ENCODE peak calls at places on chromosome 12, in nine cellular contexts. R is A549; A is mucosa of descending colon; N is Panc1; L is CD4-positive, alpha-beta T cell; C is tibial nerve; Q is CD8-positive, alpha-beta T cell; M is astrocyte; E is adipocyte. K is an unnamed sample. For H3K9me3, the result is how much of the 10 kb centered on the place peaks cover.

GRCh38 chr12:88391556-88391955 is 188.7 kb downstream of the KITLG start:
- DNase-seq in L (no peak), N (no peak), Q (no peak), R (peak), A (no peak), E (peak), C (no peak), M (peak), K (no peak)

GRCh38 chr12:73072214-73072613 is 800.0 kb downstream of the TRHDE start:
- DNase-seq in C (no peak), L (no peak), E (no peak), Q (no peak), M (no peak), N (no peak), A (no peak), R (no peak), K (no peak)

GRCh38 chr12:11697670-11698387 is 48.4 kb downstream of the ETV6 start:
- DNase-seq in R (no peak), C (no peak), E (peak), M (peak), N (no peak), Q (no peak), A (no peak), L (no peak), K (no peak)

GRCh38 chr12:49944046-49944445 is 6.5 kb upstream of the AQP2 start:
- DNase-seq in E (no peak), R (no peak), N (no peak), C (no peak), A (no peak), Q (no peak), M (no peak), L (no peak), K (no peak)

GRCh38 chr12:1022032-1022970 is 31.3 kb downstream of the ERC1 start:
- DNase-seq in E (peak), M (no peak), R (no peak), N (no peak), C (no peak), Q (no peak), L (no peak), A (no peak), K (no peak)

GRCh38 chr12:17661250-17661649 is 428.7 kb downstream of the RERGL start:
- DNase-seq in E (no peak), C (no peak), A (no peak), L (no peak), M (no peak), N (no peak), Q (no peak), R (no peak), K (no peak)

GRCh38 chr12:120847392-120848157 is 56.6 kb downstream of the SPPL3 start:
- DNase-seq in A (no peak), R (no peak), E (no peak), M (no peak), Q (no peak), N (no peak), L (no peak), C (no peak), K (no peak)

GRCh38 chr12:60863421-60863820 is 1267.6 kb downstream of the SLC16A7 start:
- DNase-seq in E (no peak), N (no peak), Q (no peak), M (no peak), L (no peak), C (no peak), R (no peak), A (no peak), K (no peak)

GRCh38 chr12:29796823-29797263 is 13.1 kb upstream of the TMTC1 start:
- DNase-seq in Q (no peak), L (no peak), M (peak), C (no peak), R (no peak), N (peak), A (no peak), E (peak), K (no peak)

GRCh38 chr12:89693639-89694202 is 14.9 kb downstream of the ATP2B1 start:
- DNase-seq in R (no peak), C (no peak), E (peak), L (no peak), Q (no peak), A (no peak), M (peak), N (no peak), K (no peak)

GRCh38 chr12:123389560-123390351 is 5.8 kb downstream of the KMT5A start:
- DNase-seq in Q (peak), R (no peak), E (peak), A (peak), M (no peak), N (no peak), C (no peak), L (peak), K (peak)

GRCh38 chr12:67239061-67239460 is 30.1 kb upstream of the CAND1 start:
- DNase-seq in N (no peak), M (no peak), L (no peak), Q (no peak), E (peak), C (no peak), A (no peak), R (peak), K (no peak)

GRCh38 chr12:64877363-64878004 is 53.0 kb downstream of the TBC1D30 start:
- DNase-seq in Q (no peak), E (no peak), R (no peak), N (no peak), C (no peak), M (no peak), L (no peak), A (no peak), K (no peak)

GRCh38 chr12:46555379-46555778 is 182.8 kb upstream of the SLC38A2 start:
- DNase-seq in M (peak), C (no peak), R (no peak), L (no peak), Q (no peak), A (no peak), E (peak), N (no peak), K (no peak)

GRCh38 chr12:66920205-66920604 is 241.3 kb upstream of the GRIP1 start:
- DNase-seq in E (no peak), Q (no peak), C (no peak), R (no peak), A (no peak), N (no peak), L (no peak), M (no peak), K (no peak)

GRCh38 chr12:57047981-57048380 is 1.9 kb downstream of the MYO1A start:
- DNase-seq in N (no peak), E (no peak), L (no peak), A (no peak), M (peak), C (no peak), R (no peak), Q (no peak), K (no peak)

GRCh38 chr12:128644664-128645296 is 179.0 kb downstream of the SLC15A4 start:
- DNase-seq in Q (no peak), R (peak), L (no peak), A (peak), C (no peak), N (peak), E (peak), M (no peak), K (no peak)

GRCh38 chr12:38878986-38879385 is 26.4 kb downstream of the CPNE8 start:
- DNase-seq in M (no peak), A (no peak), L (no peak), R (no peak), Q (no peak), E (no peak), N (no peak), C (no peak), K (no peak)

GRCh38 chr12:64532734-64533351 is 77.5 kb upstream of the RASSF3 start:
- DNase-seq in A (no peak), R (no peak), Q (no peak), L (no peak), M (no peak), E (no peak), N (no peak), C (no peak), K (no peak)

GRCh38 chr12:47556219-47556618 is 149.6 kb downstream of the RPAP3 start:
- DNase-seq in E (no peak), A (no peak), L (no peak), N (no peak), M (no peak), C (no peak), R (no peak), Q (no peak), K (no peak)

GRCh38 chr12:124434364-124434763 is 133.0 kb downstream of the NCOR2 start:
- DNase-seq in M (no peak), E (no peak), C (no peak), Q (no peak), A (no peak), N (no peak), R (no peak), L (no peak), K (no peak)

GRCh38 chr12:52243264-52243773 is 10.3 kb downstream of the KRT7 start:
- DNase-seq in L (no peak), M (peak), N (no peak), C (no peak), R (peak), Q (no peak), A (no peak), E (peak), K (no peak)

GRCh38 chr12:124205405-124205804 is 89.5 kb upstream of the RFLNA start:
- DNase-seq in A (no peak), Q (no peak), C (no peak), L (no peak), N (no peak), E (no peak), R (no peak), M (no peak), K (no peak)

GRCh38 chr12:64781374-64782029 is 22.3 kb upstream of the GNS start:
- DNase-seq in N (no peak), M (no peak), Q (no peak), E (no peak), L (no peak), C (no peak), R (no peak), A (no peak), K (no peak)

GRCh38 chr12:11834925-11835324 is 185.5 kb downstream of the ETV6 start:
- DNase-seq in M (no peak), Q (no peak), E (no peak), N (no peak), C (no peak), L (no peak), R (no peak), A (no peak), K (no peak)

GRCh38 chr12:18895946-18896345 is 158.0 kb downstream of the CAPZA3 start:
- DNase-seq in L (no peak), C (no peak), N (no peak), R (no peak), A (no peak), Q (no peak), E (no peak), M (no peak), K (no peak)

GRCh38 chr12:92502417-92503028 is 200.3 kb upstream of the PLEKHG7 start:
- DNase-seq in M (no peak), L (no peak), R (peak), C (no peak), A (no peak), N (no peak), Q (no peak), E (no peak), K (no peak)

GRCh38 chr12:120687570-120688289 is 781 bp downstream of the MLEC start:
- DNase-seq in N (no peak), Q (no peak), C (no peak), R (no peak), A (peak), M (no peak), E (peak), L (peak), K (peak)

GRCh38 chr12:84842406-84843013 is 70.1 kb downstream of the SLC6A15 start:
- DNase-seq in Q (no peak), C (no peak), A (no peak), M (peak), L (no peak), E (peak), R (peak), N (peak), K (no peak)

GRCh38 chr12:38669530-38669929 is 235.9 kb downstream of the CPNE8 start:
- DNase-seq in A (no peak), N (no peak), L (no peak), Q (no peak), R (no peak), E (no peak), C (no peak), M (no peak), K (no peak)

GRCh38 chr12:40689576-40689975 is 2.7 kb upstream of the CNTN1 start:
- DNase-seq in R (no peak), Q (no peak), N (no peak), E (no peak), M (no peak), A (no peak), C (no peak), L (no peak), K (no peak)

GRCh38 chr12:8681129-8681902 is 16.5 kb upstream of the RIMKLB start:
- DNase-seq in C (no peak), A (no peak), N (no peak), R (peak), L (no peak), Q (no peak), E (peak), M (peak), K (no peak)

GRCh38 chr12:122880668-122881067 is 15.3 kb downstream of the VPS37B start:
- DNase-seq in M (no peak), E (no peak), Q (no peak), L (no peak), N (no peak), A (peak), C (no peak), R (peak), K (no peak)

GRCh38 chr12:14775652-14776020 is 27.6 kb downstream of the WBP11 start:
- DNase-seq in E (peak), C (no peak), Q (no peak), A (no peak), R (no peak), N (no peak), L (no peak), M (peak), K (no peak)

GRCh38 chr12:57756406-57757341 is 1.8 kb downstream of the MARCHF9 start:
- DNase-seq in C (no peak), Q (peak), R (peak), M (no peak), E (no peak), A (peak), N (no peak), L (peak), K (peak)

GRCh38 chr12:131347345-131347714 is 363.6 kb upstream of the SFSWAP start:
- DNase-seq in L (no peak), E (no peak), M (no peak), C (no peak), R (no peak), Q (no peak), A (no peak), N (no peak), K (no peak)

GRCh38 chr12:78038541-78038940 is 207.8 kb downstream of the NAV3 start:
- DNase-seq in M (no peak), N (no peak), Q (no peak), R (no peak), C (no peak), E (no peak), A (no peak), L (no peak), K (no peak)

GRCh38 chr12:102562836-102563425 is 82.6 kb upstream of the IGF1 start:
- DNase-seq in R (no peak), A (no peak), N (no peak), E (no peak), M (no peak), C (no peak), L (no peak), Q (no peak), K (no peak)

GRCh38 chr12:111216387-111217159 is 152.3 kb downstream of the PHETA1 start:
- DNase-seq in A (no peak), C (no peak), N (no peak), Q (no peak), L (no peak), E (no peak), R (no peak), M (no peak), K (no peak)

DNA sequence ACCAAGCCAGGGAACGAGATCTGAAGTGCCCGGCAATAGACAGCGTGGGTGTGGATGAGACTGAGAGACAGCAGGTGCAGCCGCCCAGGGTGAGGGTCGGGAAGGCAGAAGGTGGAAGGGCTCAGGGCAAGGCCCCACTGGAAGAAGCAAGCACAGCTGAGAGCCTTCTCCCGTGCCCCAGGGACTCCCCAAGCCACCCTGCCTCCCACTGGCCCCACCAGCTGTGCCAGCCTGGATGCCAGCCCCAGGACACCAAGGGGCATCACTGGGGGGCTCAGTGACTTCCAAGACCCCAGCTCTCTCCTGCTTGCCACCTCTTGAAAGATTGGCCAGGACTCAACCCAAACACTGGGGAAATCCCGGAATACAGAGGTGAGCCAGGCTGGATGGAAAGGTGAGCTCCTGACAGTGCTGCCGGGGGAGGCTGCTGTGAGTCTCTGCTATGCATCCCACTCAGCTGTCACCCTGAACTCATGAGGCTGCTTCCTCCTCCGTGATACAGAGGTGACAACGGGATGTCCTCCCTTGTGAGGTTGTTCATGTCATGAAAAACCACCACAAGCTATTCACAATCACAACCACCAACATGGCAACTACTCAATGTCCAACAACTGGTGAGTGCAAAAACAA is 13.8 kb downstream of the TESC start:
- DNase-seq in E (no peak), C (no peak), N (no peak), R (no peak), M (no peak), L (no peak), A (no peak), Q (no peak), K (no peak)
- H3K9me3 ChIP-seq in E (under half), C (under half), N (under half), R (under half), M (under half), L (under half), A (under half), Q (under half), K (under half)

GRCh38 chr12:132952371-132953162 is 3.5 kb downstream of the ZNF605 start:
- DNase-seq in Q (no peak), M (no peak), L (no peak), A (no peak), R (no peak), E (no peak), C (no peak), N (no peak), K (no peak)
- H3K9me3 ChIP-seq in Q (under half), M (under half), L (under half), A (half or more), R (half or more), E (half or more), C (half or more), N (half or more), K (under half)

GRCh38 chr12:37543966-37544668 is 772.5 kb upstream of the ALG10B start:
- DNase-seq in A (no peak), Q (no peak), N (no peak), E (no peak), R (no peak), C (no peak), M (no peak), L (no peak), K (no peak)
- H3K9me3 ChIP-seq in A (half or more), Q (under half), N (under half), E (under half), R (under half), C (under half), M (under half), L (under half), K (under half)

DNA sequence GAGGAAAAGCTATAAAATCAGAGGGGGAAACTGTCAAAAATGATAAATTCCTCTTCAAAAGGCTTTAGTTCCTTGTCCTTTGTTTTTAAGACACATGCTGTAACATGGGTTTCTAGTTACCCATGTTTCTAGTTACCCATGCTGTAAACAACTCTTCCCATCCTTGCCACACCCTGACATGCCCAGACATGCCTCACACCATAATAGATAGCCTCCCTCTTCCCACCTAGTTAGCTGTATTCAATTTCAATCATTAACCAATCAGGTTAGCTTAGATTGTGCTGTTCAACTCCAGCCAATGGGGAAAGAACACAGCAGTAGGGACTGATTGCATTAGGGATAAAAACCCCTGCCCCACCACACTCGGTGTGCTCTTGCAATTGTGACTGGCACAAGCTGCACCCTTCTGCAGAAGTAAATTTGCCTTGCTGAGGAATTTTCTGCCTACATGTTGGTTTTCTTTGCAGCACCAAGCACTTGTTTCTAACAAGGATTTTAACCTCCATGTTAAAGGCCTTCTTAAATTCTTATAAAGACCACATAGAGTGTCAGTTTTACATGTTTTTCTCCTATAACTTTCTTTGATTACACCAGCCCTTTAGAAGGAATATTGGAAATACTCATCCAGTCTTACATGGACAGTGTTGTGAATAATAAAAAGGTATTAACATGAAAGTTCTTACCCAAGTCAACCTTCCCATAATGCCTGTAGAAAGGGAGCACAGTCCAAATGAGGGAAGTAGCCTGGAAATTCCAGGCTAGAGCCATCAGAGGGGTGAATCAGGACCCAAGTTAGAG is 32.5 kb upstream of the LALBA start:
- DNase-seq in E (no peak), M (no peak), L (no peak), Q (no peak), A (no peak), R (peak), N (no peak), C (no peak), K (no peak)
- H3K9me3 ChIP-seq in E (under half), M (under half), L (under half), Q (under half), A (under half), R (under half), N (under half), C (under half), K (under half)

DNA sequence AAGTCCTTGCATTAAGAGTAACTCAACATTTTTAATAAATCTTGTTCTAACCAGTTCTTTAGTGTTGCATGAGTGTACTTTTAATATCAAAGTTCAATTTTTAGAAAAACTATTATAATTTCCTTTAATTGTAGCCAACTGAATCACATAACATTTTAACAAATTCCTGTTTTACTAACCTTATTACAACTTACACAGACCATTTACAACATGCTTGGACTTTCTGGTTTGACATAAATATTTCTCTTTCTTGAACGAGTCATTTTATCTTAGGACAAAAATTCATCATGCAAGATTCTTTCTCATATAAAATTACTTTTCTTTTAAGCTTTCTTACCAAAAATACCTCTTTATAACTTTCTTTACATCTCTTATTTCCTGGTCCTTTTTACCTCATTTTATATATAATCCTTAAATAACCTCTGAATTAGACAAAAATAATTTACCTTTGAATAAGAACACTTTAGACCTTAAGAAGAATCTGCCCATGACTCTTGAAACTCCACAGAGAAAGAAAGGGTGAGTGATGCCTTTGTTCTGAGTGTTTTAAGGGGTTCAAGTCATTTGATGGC is 3.9 kb downstream of the SLCO1A2 start:
- DNase-seq in M (peak), A (no peak), N (no peak), Q (no peak), L (no peak), R (peak), C (no peak), E (peak), K (no peak)
- H3K9me3 ChIP-seq in M (under half), A (under half), N (under half), Q (under half), L (under half), R (under half), C (under half), E (under half), K (under half)

GRCh38 chr12:133231001-133231400 is 4.7 kb downstream of the ANHX start:
- DNase-seq in R (no peak), A (no peak), Q (no peak), L (no peak), M (no peak), E (no peak), C (no peak), N (no peak), K (no peak)
- H3K9me3 ChIP-seq in R (half or more), A (under half), Q (under half), L (under half), M (under half), E (under half), C (half or more), N (under half), K (under half)

GRCh38 chr12:3409662-3410061 is 81.3 kb upstream of the PRMT8 start:
- DNase-seq in E (no peak), A (no peak), L (no peak), Q (no peak), R (no peak), N (no peak), C (no peak), M (no peak), K (no peak)
- H3K9me3 ChIP-seq in E (under half), A (under half), L (under half), Q (under half), R (under half), N (under half), C (half or more), M (under half), K (under half)

K was measured in T-helper 17 cell.